ENCODE peak calls at places on chromosomes 16 and 17, in seven cellular contexts. R, O, K, T, W, B and J are unnamed samples. For H3K4me1, the result is how much of the 10 kb centered on the place peaks cover.

GRCh38 chr17:869067-869466 is 86.9 kb downstream of the MRM3 start:
- DNase-seq in O (no peak), T (no peak), B (no peak), K (no peak), R (peak), W (peak), J (no peak)

GRCh38 chr16:61580579-61580978 is 455.7 kb downstream of the CDH8 start:
- DNase-seq in O (no peak), T (no peak), B (no peak), W (no peak), K (no peak), R (no peak), J (peak)

GRCh38 chr17:35214192-35214591 is 20.0 kb upstream of the SLC35G3 start:
- DNase-seq in R (no peak), W (no peak), T (no peak), B (no peak), O (peak), K (no peak), J (no peak)

GRCh38 chr17:12664252-12664651 is 1.4 kb upstream of the MYOCD start:
- DNase-seq in K (no peak), O (no peak), T (no peak), B (no peak), R (no peak), W (no peak), J (no peak)

GRCh38 chr16:70766176-70766575 is 34.8 kb downstream of the VAC14 start:
- DNase-seq in R (no peak), W (no peak), B (no peak), T (no peak), K (no peak), O (no peak), J (no peak)

GRCh38 chr17:15920758-15921239 is 24.1 kb upstream of the ADORA2B start:
- DNase-seq in T (no peak), K (peak), B (peak), R (no peak), O (no peak), W (no peak), J (no peak)

GRCh38 chr17:34236341-34236892 is 18.7 kb upstream of the CCL2 start:
- DNase-seq in R (no peak), K (no peak), W (no peak), O (no peak), T (no peak), B (no peak), J (no peak)

GRCh38 chr17:44775838-44776621 is 17.2 kb downstream of the ADAM11 start:
- DNase-seq in B (no peak), T (no peak), R (no peak), W (no peak), O (no peak), K (no peak), J (peak)

GRCh38 chr17:5044630-5045029 is 9.4 kb upstream of the SLC52A1 start:
- DNase-seq in K (no peak), W (no peak), B (no peak), O (no peak), R (no peak), T (no peak), J (no peak)

GRCh38 chr16:84505249-84506156 is 1.0 kb upstream of the MEAK7 start:
- DNase-seq in W (no peak), K (no peak), O (peak), B (no peak), R (no peak), T (no peak), J (peak)

GRCh38 chr16:15966420-15967222 is 17.2 kb downstream of the ABCC1 start:
- DNase-seq in R (no peak), W (no peak), B (peak), O (no peak), T (no peak), K (no peak), J (no peak)

GRCh38 chr16:69921125-69921524 is 30.0 kb upstream of the CLEC18A start:
- DNase-seq in R (no peak), K (no peak), T (no peak), B (no peak), O (no peak), W (no peak), J (no peak)

GRCh38 chr16:30951785-30952184 is 2.9 kb downstream of the ORAI3 start:
- DNase-seq in B (no peak), R (peak), O (no peak), K (peak), W (no peak), T (no peak), J (no peak)

GRCh38 chr17:39916918-39917317 is 1.5 kb downstream of the GSDMB start:
- DNase-seq in W (no peak), B (no peak), T (no peak), R (no peak), K (no peak), O (no peak), J (no peak)

GRCh38 chr17:1094591-1094990 is 85.2 kb downstream of the ABR start:
- DNase-seq in T (no peak), O (no peak), B (no peak), W (no peak), R (no peak), K (no peak), J (no peak)

GRCh38 chr16:27216297-27216885 is 13.1 kb downstream of the KDM8 start:
- DNase-seq in O (no peak), B (no peak), K (no peak), T (no peak), W (no peak), R (no peak), J (no peak)

GRCh38 chr17:69857412-69857835 is 217.6 kb upstream of the KCNJ16 start:
- DNase-seq in W (no peak), R (no peak), O (no peak), B (peak), T (no peak), K (no peak), J (no peak)

GRCh38 chr16:30736995-30737793 is 11.0 kb upstream of the PHKG2 start:
- DNase-seq in K (no peak), T (no peak), B (no peak), W (no peak), O (no peak), R (no peak), J (no peak)

GRCh38 chr17:64073771-64074703 is 53.6 kb upstream of the ICAM2 start:
- DNase-seq in W (no peak), O (no peak), K (no peak), T (no peak), R (no peak), B (no peak), J (no peak)

GRCh38 chr17:1557355-1558095 is 5.1 kb downstream of the PITPNA start:
- DNase-seq in O (no peak), T (no peak), B (no peak), R (no peak), K (no peak), W (no peak), J (no peak)

GRCh38 chr17:14156689-14157088 is 80.0 kb downstream of the CDRT15 start:
- DNase-seq in W (no peak), K (no peak), O (no peak), T (no peak), B (no peak), R (no peak), J (no peak)

GRCh38 chr16:55297910-55298175 is 26.2 kb upstream of the IRX6 start:
- DNase-seq in O (no peak), R (no peak), T (no peak), W (no peak), B (no peak), K (no peak), J (no peak)

GRCh38 chr16:89821438-89822187 is 5.2 kb upstream of the FANCA start:
- DNase-seq in W (no peak), T (no peak), K (no peak), O (no peak), R (no peak), B (no peak), J (no peak)

GRCh38 chr16:1403036-1403435 is 11.5 kb downstream of the UNKL start:
- DNase-seq in B (no peak), T (no peak), W (no peak), R (no peak), K (no peak), O (no peak), J (no peak)

GRCh38 chr17:50181155-50181554 is 15.3 kb downstream of the SGCA start:
- DNase-seq in O (no peak), R (no peak), B (no peak), W (no peak), K (no peak), T (no peak), J (peak)

GRCh38 chr17:70295329-70295728 is 126.0 kb downstream of the KCNJ2 start:
- DNase-seq in O (no peak), T (no peak), K (no peak), R (no peak), B (no peak), W (no peak), J (no peak)

GRCh38 chr17:63774141-63774981 is at the start of gene DDX42:
- DNase-seq in K (peak), O (peak), R (peak), W (peak), T (peak), B (no peak), J (peak)

GRCh38 chr17:74274703-74275340 is 788 bp downstream of the DNAI2 start:
- DNase-seq in O (no peak), R (no peak), B (no peak), W (no peak), T (no peak), K (no peak), J (no peak)

GRCh38 chr16:12057276-12057675 is 80.7 kb downstream of the SNX29 start:
- DNase-seq in K (no peak), O (no peak), R (no peak), B (no peak), W (no peak), T (no peak), J (no peak)

GRCh38 chr17:78780852-78781338 is 1.2 kb downstream of the CYTH1 start:
- DNase-seq in K (no peak), T (no peak), R (no peak), W (no peak), O (no peak), B (no peak), J (no peak)
- H3K4me1 ChIP-seq in K (under half), T (under half), R (under half), W (under half), O (under half), B (under half), J (under half)

DNA sequence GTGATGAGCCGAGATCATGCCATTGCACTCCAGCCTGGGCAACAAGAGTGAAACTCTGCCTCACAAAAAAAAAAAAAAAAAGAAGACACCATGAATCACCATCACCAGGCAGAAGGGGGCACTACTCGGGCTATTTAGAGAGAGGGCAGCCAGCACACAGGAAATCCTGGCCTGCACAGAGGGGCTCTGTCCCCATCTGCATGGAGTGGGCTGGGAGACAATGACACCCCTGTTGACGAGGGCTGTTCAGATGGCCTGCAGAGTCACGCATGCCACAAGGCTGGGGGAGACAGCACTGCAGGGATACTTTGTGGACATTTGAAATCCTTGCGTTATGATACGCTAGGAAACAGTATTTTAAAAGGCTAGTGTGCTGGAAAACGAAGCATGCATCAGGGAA is 48.3 kb downstream of the CUEDC1 start:
- DNase-seq in T (no peak), B (no peak), K (no peak), R (no peak), O (no peak), W (no peak), J (no peak)
- TF ChIP-seq CTCF in T (no peak), B (no peak), K (no peak), R (no peak), O (no peak), W (no peak), J (no peak)

DNA sequence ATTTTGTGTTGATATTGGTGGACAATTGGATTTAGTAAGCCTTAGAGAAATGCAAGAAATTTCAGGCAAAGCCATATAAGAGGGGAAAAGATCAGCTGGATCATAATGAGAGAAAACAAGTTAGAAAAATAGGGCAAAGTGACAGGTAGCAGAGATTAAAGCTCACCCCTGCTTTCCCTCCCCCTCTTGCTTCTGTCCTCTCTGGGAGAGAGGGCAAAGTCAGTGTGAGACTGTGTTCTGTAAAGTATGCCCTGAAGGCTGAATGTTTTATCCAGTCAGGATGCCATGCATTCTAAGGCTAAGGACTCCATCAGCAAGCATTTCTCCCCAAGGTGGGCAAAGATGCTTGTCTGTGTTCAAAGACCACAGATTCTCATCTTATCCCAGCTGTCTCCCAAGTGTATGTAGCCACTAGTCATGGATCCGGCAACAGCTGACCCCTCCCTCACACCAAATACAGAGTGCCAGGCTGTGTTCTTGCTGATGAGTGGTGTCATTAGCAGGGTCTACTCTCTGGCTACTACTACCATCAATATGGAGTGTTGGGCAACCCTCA is 136.2 kb upstream of the DNAH9 start:
- DNase-seq in K (no peak), R (no peak), B (no peak), W (no peak), T (no peak), O (no peak), J (no peak)
- H3K4me3 ChIP-seq in K (no peak), R (no peak), B (no peak), W (no peak), T (no peak), O (no peak), J (no peak)

DNA sequence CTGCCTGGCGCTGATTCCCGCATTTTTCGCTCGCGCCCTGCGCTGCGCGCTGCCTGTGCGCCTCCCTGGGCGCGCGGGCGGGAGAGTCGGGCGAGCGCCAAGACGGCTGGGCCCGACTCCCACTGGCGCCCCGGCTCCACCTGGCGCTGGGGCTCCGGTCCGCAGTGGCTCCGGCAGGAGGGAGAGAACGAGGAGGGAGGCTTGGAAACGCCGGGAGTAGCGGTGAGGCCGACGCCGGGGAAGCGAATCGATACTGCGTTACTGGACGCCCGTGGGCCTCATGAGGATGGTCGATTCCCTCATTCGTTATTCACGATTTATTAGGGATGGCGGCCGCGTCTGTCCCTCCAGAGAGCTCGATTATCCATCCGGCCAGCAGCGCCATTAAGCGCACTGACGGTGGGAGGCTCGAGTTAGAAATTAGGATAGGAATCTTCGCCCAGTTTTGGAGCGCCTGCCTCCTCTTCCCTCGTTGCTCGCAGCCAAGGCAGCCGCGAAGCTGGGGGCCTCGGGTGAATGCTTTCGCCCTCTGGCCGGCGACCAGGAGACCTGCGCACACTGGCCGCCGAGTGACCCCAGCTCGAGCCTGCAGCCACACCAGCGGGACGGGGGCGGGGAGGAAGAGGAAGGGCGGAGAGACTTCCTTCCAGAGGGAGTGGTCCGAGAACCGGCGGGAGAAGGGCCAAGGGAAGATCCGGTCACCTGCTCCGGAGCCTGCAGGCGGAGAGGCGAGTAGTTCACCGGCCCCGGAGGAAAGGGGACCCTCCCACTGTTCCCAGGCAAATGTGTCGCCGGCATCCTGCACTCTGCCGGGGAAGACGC is 1.3 kb upstream of the PCGF2 start:
- DNase-seq in T (no peak), R (peak), K (peak), W (peak), O (peak), B (peak), J (peak)
- H3K4me1 ChIP-seq in T (half or more), R (half or more), K (under half), W (under half), O (half or more), B (under half), J (under half)

DNA sequence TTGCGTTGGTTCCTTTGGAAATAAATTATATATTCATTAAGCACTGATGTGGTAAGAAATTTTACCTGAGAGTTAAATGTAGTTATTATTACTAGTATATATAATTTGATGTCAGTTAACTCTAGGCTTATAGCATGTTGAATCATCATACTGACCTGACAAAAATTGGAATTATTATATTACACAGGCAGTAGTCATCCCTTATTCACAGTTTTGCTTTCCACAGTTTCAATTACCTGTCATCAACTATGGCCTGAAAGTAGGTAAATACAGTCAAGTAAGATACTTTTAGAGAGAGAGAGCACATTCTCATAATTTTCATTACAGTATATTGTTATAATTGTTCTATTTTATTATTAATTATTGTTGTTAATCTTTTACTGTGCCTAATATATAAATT is 1074.7 kb downstream of the CDH11 start:
- DNase-seq in B (no peak), W (no peak), O (no peak), T (no peak), R (no peak), K (no peak), J (no peak)
- TF ChIP-seq CTCF in B (no peak), W (no peak), O (no peak), T (no peak), R (no peak), K (no peak), J (no peak)

GRCh38 chr16:67430504-67431076 is 331 bp upstream of the HSD11B2 start:
- DNase-seq in K (peak), W (no peak), T (no peak), R (no peak), B (no peak), O (no peak), J (peak)
- H3K4me3 ChIP-seq in K (peak), W (peak), T (peak), R (peak), B (peak), O (peak), J (peak)

GRCh38 chr17:38747385-38748328 is 479 bp downstream of the PCGF2 start:
- DNase-seq in R (no peak), B (no peak), W (no peak), K (peak), O (no peak), T (no peak), J (peak)

GRCh38 chr17:38750044-38750311 is 1.8 kb upstream of the PCGF2 start:
- DNase-seq in T (no peak), B (no peak), K (no peak), O (no peak), W (no peak), R (no peak), J (no peak)

GRCh38 chr17:38746893-38747384 is 1.2 kb downstream of the PCGF2 start:
- DNase-seq in W (no peak), R (no peak), K (no peak), B (no peak), T (no peak), O (no peak), J (no peak)

GRCh38 chr17:38750312-38751121 is 2.0 kb upstream of the PSMB3 start:
- DNase-seq in W (no peak), K (no peak), R (no peak), T (no peak), B (no peak), O (no peak), J (peak)

GRCh38 chr17:38748329-38749221 is at the start of gene PCGF2:
- DNase-seq in T (no peak), O (peak), B (peak), K (peak), W (peak), R (peak), J (peak)
- H3K4me1 ChIP-seq in T (under half), O (half or more), B (under half), K (under half), W (under half), R (half or more), J (under half)

DNA sequence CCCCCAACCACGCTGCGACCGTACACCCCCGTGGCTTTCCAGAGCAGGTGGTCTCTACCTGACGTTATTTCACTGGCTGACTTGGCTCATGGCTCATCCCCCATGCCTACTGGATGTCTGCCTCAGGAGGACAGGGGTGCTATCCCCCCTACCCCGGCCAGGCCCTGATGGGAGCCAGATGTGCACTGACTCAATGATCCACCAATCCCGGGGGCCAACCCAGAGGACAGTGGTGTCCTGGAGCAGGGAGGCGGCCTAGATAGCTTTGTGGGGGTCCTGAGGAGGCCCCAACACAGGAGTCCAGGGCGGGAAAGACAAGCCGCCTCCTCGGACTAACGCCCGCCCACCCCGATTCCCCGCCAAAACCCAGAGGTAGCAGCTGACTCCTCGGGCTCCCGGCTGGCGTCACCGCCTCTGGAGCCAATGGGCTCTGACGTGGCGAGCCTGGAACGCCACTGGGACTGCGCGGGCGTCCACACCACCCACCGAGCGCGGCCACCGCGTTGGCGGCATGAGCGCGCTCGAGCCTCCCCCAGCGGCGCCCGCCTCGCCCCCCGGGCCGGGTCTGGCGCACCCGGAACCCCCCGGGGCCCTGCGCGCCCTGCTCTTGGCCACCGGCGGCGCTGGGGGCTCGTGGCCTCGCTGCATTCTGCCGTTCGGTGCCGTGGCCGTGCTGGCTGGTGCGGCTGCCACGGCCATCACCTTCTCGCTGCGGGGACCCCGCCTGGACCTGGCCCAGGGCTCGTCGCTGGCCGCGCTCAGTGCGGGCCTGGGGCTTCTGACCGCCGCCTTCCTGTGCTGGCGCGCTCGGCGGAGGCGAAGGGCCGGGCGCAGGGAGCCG is 3.6 kb upstream of the NTN3 start:
- DNase-seq in T (no peak), W (no peak), O (no peak), B (peak), K (peak), R (peak), J (peak)
- TF ChIP-seq CTCF in T (peak), W (peak), O (no peak), B (no peak), K (peak), R (peak), J (no peak)